ENCODE peak calls at places on chromosomes 12 and 14, in seven cellular contexts. E, G, V, T, X, I and Z are unnamed samples.

GRCh38 chr12:16600525-16600924 is 5.4 kb downstream of the LMO3 start:
- DNase-seq in E (no peak), G (no peak), V (no peak), T (no peak), X (no peak), I (no peak), Z (no peak)

GRCh38 chr12:124448241-124448954 is 119.0 kb downstream of the NCOR2 start:
- DNase-seq in E (no peak), G (no peak), V (no peak), T (no peak), X (no peak), I (no peak), Z (no peak)

GRCh38 chr14:36747411-36748184 is 85.9 kb downstream of the PAX9 start:
- DNase-seq in E (peak), G (no peak), V (peak), T (no peak), X (no peak), I (no peak), Z (no peak)

GRCh38 chr14:60317609-60318008 is 68.6 kb downstream of the PPM1A start:
- DNase-seq in E (no peak), G (no peak), V (no peak), T (no peak), X (no peak), I (no peak), Z (no peak)

GRCh38 chr14:92511472-92512247 is 1.9 kb upstream of the RIN3 start:
- DNase-seq in E (peak), G (peak), V (peak), T (no peak), X (peak), I (no peak), Z (peak)

GRCh38 chr14:83172363-83172762 is 1638.7 kb upstream of the SEL1L start:
- DNase-seq in E (no peak), G (no peak), V (no peak), T (no peak), X (peak), I (no peak), Z (no peak)

GRCh38 chr12:46233418-46233817 is 35.4 kb downstream of the SLC38A1 start:
- DNase-seq in E (no peak), G (no peak), V (no peak), T (no peak), X (no peak), I (peak), Z (no peak)

GRCh38 chr12:89525002-89525823 is 617 bp upstream of the GALNT4 start:
- DNase-seq in E (peak), G (no peak), V (no peak), T (peak), X (no peak), I (no peak), Z (no peak)

GRCh38 chr12:3117628-3118027 is 40.4 kb downstream of the TSPAN9 start:
- DNase-seq in E (no peak), G (no peak), V (peak), T (no peak), X (peak), I (no peak), Z (no peak)

GRCh38 chr14:67514650-67515385 is 18.3 kb upstream of the PLEKHH1 start:
- DNase-seq in E (peak), G (no peak), V (peak), T (peak), X (peak), I (peak), Z (no peak)

GRCh38 chr12:131785763-131786330 is 42.3 kb upstream of the MMP17 start:
- DNase-seq in E (no peak), G (no peak), V (no peak), T (no peak), X (no peak), I (no peak), Z (no peak)

GRCh38 chr12:128976120-128976519 is 122.8 kb downstream of the GLT1D1 start:
- DNase-seq in E (no peak), G (no peak), V (no peak), T (peak), X (no peak), I (no peak), Z (no peak)

GRCh38 chr12:50110127-50110761 is 1.8 kb upstream of the COX14 start:
- DNase-seq in E (peak), G (no peak), V (no peak), T (no peak), X (no peak), I (no peak), Z (no peak)

GRCh38 chr12:102757154-102757873 is 159.7 kb downstream of the PAH start:
- DNase-seq in E (no peak), G (no peak), V (no peak), T (no peak), X (peak), I (no peak), Z (no peak)

GRCh38 chr14:105881021-105881930 is 354.9 kb downstream of the TMEM121 start:
- DNase-seq in E (no peak), G (no peak), V (no peak), T (no peak), X (no peak), I (no peak), Z (no peak)

GRCh38 chr12:106645074-106645421 is 62.2 kb downstream of the RFX4 start:
- DNase-seq in E (peak), G (peak), V (no peak), T (no peak), X (peak), I (no peak), Z (no peak)